ENCODE peak calls at places on chromosome 17, in seven cellular contexts. K is T47D; A is hepatic stellate cell; O is Peyer's patch; E is amygdala; D is activated CD4-positive, alpha-beta T cell treated with anti-CD3 and anti-CD28 coated beads, Interleukin-2, amount 10 ng/mL, durations not matched to agents 7 days and 5 days; L is posterior cingulate gyrus. C is an unnamed sample.

GRCh38 chr17:46722662-46723285 is 95.7 kb downstream of the WNT3 start:
- DNase-seq in K (no peak), A (no peak), O (no peak), E (no peak), D (no peak), L (no peak), C (peak)

GRCh38 chr17:63675607-63676539 is 24.1 kb downstream of the LIMD2 start:
- DNase-seq in K (peak), A (peak), O (peak), E (no peak), D (no peak), L (no peak), C (peak)

GRCh38 chr17:74006366-74006765 is 197.1 kb upstream of the RPL38 start:
- DNase-seq in K (no peak), A (no peak), O (no peak), E (no peak), D (no peak), L (no peak), C (no peak)

GRCh38 chr17:51366866-51367265 is 106.5 kb downstream of the UTP18 start:
- DNase-seq in K (no peak), A (no peak), O (no peak), E (no peak), D (no peak), L (no peak), C (no peak)

GRCh38 chr17:78341559-78342437 is 18.1 kb downstream of the SOCS3 start:
- DNase-seq in K (peak), A (peak), O (peak), E (peak), D (no peak), L (peak), C (peak)

GRCh38 chr17:4175921-4176802 is 33.2 kb downstream of the CYB5D2 start:
- DNase-seq in K (no peak), A (no peak), O (no peak), E (no peak), D (peak), L (no peak), C (peak)

GRCh38 chr17:410674-411401 is 58.2 kb upstream of the RPH3AL start:
- DNase-seq in K (no peak), A (no peak), O (no peak), E (peak), D (peak), L (no peak), C (peak)

GRCh38 chr17:15262291-15263205 is 2.6 kb downstream of the PMP22 start:
- DNase-seq in K (no peak), A (peak), O (peak), E (peak), D (no peak), L (peak), C (peak)

GRCh38 chr17:41665566-41666335 is 22.9 kb upstream of the EIF1 start:
- DNase-seq in K (peak), A (peak), O (peak), E (peak), D (peak), L (peak), C (peak)

GRCh38 chr17:18920911-18921441 is 31.0 kb upstream of the SLC5A10 start:
- DNase-seq in K (no peak), A (no peak), O (no peak), E (no peak), D (no peak), L (no peak), C (no peak)

GRCh38 chr17:74873874-74874614 is 1.2 kb upstream of the FDXR start:
- DNase-seq in K (no peak), A (no peak), O (no peak), E (no peak), D (no peak), L (no peak), C (no peak)

GRCh38 chr17:4908711-4909496 is 6.0 kb upstream of the CHRNE start:
- DNase-seq in K (no peak), A (peak), O (peak), E (peak), D (peak), L (peak), C (peak)

GRCh38 chr17:13346081-13346533 is 255.6 kb downstream of the HS3ST3A1 start:
- DNase-seq in K (no peak), A (peak), O (no peak), E (no peak), D (no peak), L (no peak), C (no peak)

GRCh38 chr17:40598928-40599627 is 33.8 kb upstream of the CCR7 start:
- DNase-seq in K (no peak), A (peak), O (peak), E (no peak), D (peak), L (no peak), C (peak)

GRCh38 chr17:41421617-41422016 is 2.8 kb downstream of the KRT37 start:
- DNase-seq in K (no peak), A (no peak), O (no peak), E (no peak), D (no peak), L (no peak), C (no peak)

GRCh38 chr17:55770220-55770870 is 19.5 kb downstream of the PCTP start:
- DNase-seq in K (peak), A (peak), O (no peak), E (no peak), D (no peak), L (no peak), C (no peak)

GRCh38 chr17:60971515-60972369 is 294.1 kb downstream of the BCAS3 start:
- DNase-seq in K (peak), A (peak), O (peak), E (no peak), D (peak), L (no peak), C (peak)

GRCh38 chr17:79524201-79524882 is 86.5 kb downstream of the RBFOX3 start:
- DNase-seq in K (no peak), A (no peak), O (no peak), E (no peak), D (no peak), L (no peak), C (no peak)

GRCh38 chr17:69959291-69959690 is 115.7 kb upstream of the KCNJ16 start:
- DNase-seq in K (no peak), A (no peak), O (no peak), E (no peak), D (no peak), L (no peak), C (no peak)

GRCh38 chr17:44267818-44268490 is at the start of gene SLC4A1:
- DNase-seq in K (no peak), A (no peak), O (no peak), E (no peak), D (no peak), L (no peak), C (no peak)

GRCh38 chr17:59754547-59754946 is 47.1 kb downstream of the VMP1 start:
- DNase-seq in K (no peak), A (peak), O (no peak), E (no peak), D (no peak), L (no peak), C (no peak)

GRCh38 chr17:33940769-33941168 is 314.3 kb upstream of the CCL2 start:
- DNase-seq in K (no peak), A (no peak), O (no peak), E (no peak), D (no peak), L (no peak), C (no peak)

GRCh38 chr17:72812823-72813222 is 279.7 kb downstream of the SLC39A11 start:
- DNase-seq in K (no peak), A (no peak), O (no peak), E (no peak), D (no peak), L (no peak), C (no peak)

GRCh38 chr17:79036181-79036580 is 12.2 kb downstream of the C1QTNF1 start:
- DNase-seq in K (no peak), A (no peak), O (peak), E (no peak), D (no peak), L (no peak), C (no peak)

GRCh38 chr17:5194346-5194745 is 2.7 kb upstream of the ZNF594 start:
- DNase-seq in K (no peak), A (peak), O (no peak), E (no peak), D (no peak), L (no peak), C (no peak)

GRCh38 chr17:16888413-16889087 is 83.4 kb downstream of the TNFRSF13B start:
- DNase-seq in K (no peak), A (no peak), O (no peak), E (no peak), D (no peak), L (no peak), C (no peak)

GRCh38 chr17:57594767-57595166 is 150.3 kb downstream of the CCDC182 start:
- DNase-seq in K (no peak), A (no peak), O (no peak), E (no peak), D (no peak), L (no peak), C (no peak)

GRCh38 chr17:48215583-48216139 is 108.1 kb downstream of the SNX11 start:
- DNase-seq in K (no peak), A (no peak), O (peak), E (no peak), D (no peak), L (no peak), C (no peak)

GRCh38 chr17:82835766-82836512 is 3.9 kb downstream of the ZNF750 start:
- DNase-seq in K (no peak), A (no peak), O (no peak), E (no peak), D (no peak), L (no peak), C (no peak)

GRCh38 chr17:63035695-63036094 is 69.7 kb downstream of the TANC2 start:
- DNase-seq in K (no peak), A (no peak), O (no peak), E (no peak), D (no peak), L (no peak), C (no peak)

GRCh38 chr17:39134878-39135277 is 16.6 kb downstream of the PLXDC1 start:
- DNase-seq in K (no peak), A (no peak), O (no peak), E (no peak), D (no peak), L (no peak), C (no peak)

GRCh38 chr17:7348478-7349242 is 3.3 kb upstream of the KCTD11 start:
- DNase-seq in K (no peak), A (no peak), O (no peak), E (no peak), D (no peak), L (no peak), C (no peak)

GRCh38 chr17:62821213-62822079 is 13.3 kb upstream of the MARCHF10 start:
- DNase-seq in K (no peak), A (no peak), O (no peak), E (no peak), D (no peak), L (no peak), C (no peak)

GRCh38 chr17:18093616-18094408 is 6.1 kb downstream of the DRG2 start:
- DNase-seq in K (no peak), A (peak), O (no peak), E (no peak), D (no peak), L (no peak), C (peak)

GRCh38 chr17:34354637-34355036 is 1.6 kb upstream of the CCL13 start:
- DNase-seq in K (no peak), A (peak), O (no peak), E (no peak), D (no peak), L (no peak), C (no peak)

GRCh38 chr17:82830249-82830661 is 9.6 kb downstream of the ZNF750 start:
- DNase-seq in K (no peak), A (peak), O (no peak), E (no peak), D (no peak), L (no peak), C (no peak)

GRCh38 chr17:8965394-8966168 is at the start of gene PIK3R5:
- DNase-seq in K (peak), A (no peak), O (peak), E (no peak), D (peak), L (no peak), C (peak)

GRCh38 chr17:21464611-21465021 is 88.5 kb downstream of the KCNJ12 start:
- DNase-seq in K (no peak), A (no peak), O (no peak), E (no peak), D (no peak), L (no peak), C (no peak)

GRCh38 chr17:59331929-59332889 is 754 bp downstream of the YPEL2 start:
- DNase-seq in K (no peak), A (peak), O (peak), E (peak), D (peak), L (no peak), C (peak)

GRCh38 chr17:4276514-4276913 is 12.7 kb upstream of the ANKFY1 start:
- DNase-seq in K (no peak), A (no peak), O (no peak), E (no peak), D (no peak), L (no peak), C (no peak)

C was measured in thyroid gland.